ENCODE peak calls at places on chromosome 12, in eight cellular contexts. One of them, this sample, is unnamed. For H3K36me3, the result is how much of the 10 kb centered on the place peaks cover.

GRCh38 chr12:59004466-59004865 is 84.2 kb upstream of the LRIG3 start:
- DNase-seq in OCI-LY7: no peak
- DNase-seq in mesenchymal stem cell: no peak
- DNase-seq in H1: no peak
- DNase-seq in Panc1: no peak
- DNase-seq in aorta: no peak
- DNase-seq in fibroblast of lung: no peak
- DNase-seq in PC-3: no peak
- DNase-seq in this sample: no peak

GRCh38 chr12:111099186-111099585 is 178.8 kb upstream of the MYL2 start:
- DNase-seq in OCI-LY7: peak
- DNase-seq in mesenchymal stem cell: no peak
- DNase-seq in H1: no peak
- DNase-seq in Panc1: no peak
- DNase-seq in aorta: no peak
- DNase-seq in fibroblast of lung: no peak
- DNase-seq in PC-3: no peak
- DNase-seq in this sample: no peak

GRCh38 chr12:117622741-117623140 is 261.3 kb upstream of the NOS1 start:
- DNase-seq in OCI-LY7: no peak
- DNase-seq in mesenchymal stem cell: no peak
- DNase-seq in H1: no peak
- DNase-seq in Panc1: no peak
- DNase-seq in aorta: no peak
- DNase-seq in fibroblast of lung: peak
- DNase-seq in PC-3: peak
- DNase-seq in this sample: no peak

GRCh38 chr12:124954771-124955170 is 34.2 kb downstream of the DHX37 start:
- DNase-seq in OCI-LY7: no peak
- DNase-seq in mesenchymal stem cell: no peak
- DNase-seq in H1: no peak
- DNase-seq in Panc1: no peak
- DNase-seq in aorta: no peak
- DNase-seq in fibroblast of lung: no peak
- DNase-seq in PC-3: no peak
- DNase-seq in this sample: no peak

GRCh38 chr12:81208193-81208946 is 130.5 kb downstream of the ACSS3 start:
- DNase-seq in OCI-LY7: no peak
- DNase-seq in mesenchymal stem cell: peak
- DNase-seq in H1: no peak
- DNase-seq in Panc1: no peak
- DNase-seq in aorta: no peak
- DNase-seq in fibroblast of lung: no peak
- DNase-seq in PC-3: no peak
- DNase-seq in this sample: no peak

GRCh38 chr12:66698558-66698957 is 19.7 kb upstream of the GRIP1 start:
- DNase-seq in OCI-LY7: no peak
- DNase-seq in mesenchymal stem cell: no peak
- DNase-seq in H1: no peak
- DNase-seq in Panc1: no peak
- DNase-seq in aorta: no peak
- DNase-seq in fibroblast of lung: no peak
- DNase-seq in PC-3: no peak
- DNase-seq in this sample: no peak

GRCh38 chr12:14771651-14772137 is 31.6 kb downstream of the WBP11 start:
- DNase-seq in OCI-LY7: peak
- DNase-seq in mesenchymal stem cell: peak
- DNase-seq in H1: no peak
- DNase-seq in Panc1: no peak
- DNase-seq in aorta: no peak
- DNase-seq in fibroblast of lung: no peak
- DNase-seq in PC-3: no peak
- DNase-seq in this sample: no peak

GRCh38 chr12:2154050-2154449 is 101.3 kb downstream of the CACNA1C start:
- DNase-seq in OCI-LY7: no peak
- DNase-seq in mesenchymal stem cell: peak
- DNase-seq in H1: no peak
- DNase-seq in Panc1: no peak
- DNase-seq in aorta: no peak
- DNase-seq in fibroblast of lung: peak
- DNase-seq in PC-3: no peak
- DNase-seq in this sample: no peak

GRCh38 chr12:108572166-108572790 is 9.9 kb downstream of the ISCU start:
- DNase-seq in OCI-LY7: peak
- DNase-seq in mesenchymal stem cell: no peak
- DNase-seq in H1: peak
- DNase-seq in Panc1: no peak
- DNase-seq in aorta: no peak
- DNase-seq in fibroblast of lung: peak
- DNase-seq in PC-3: peak
- DNase-seq in this sample: no peak

GRCh38 chr12:116434155-116435065 is 124.8 kb upstream of the MAP1LC3B2 start:
- DNase-seq in OCI-LY7: no peak
- DNase-seq in mesenchymal stem cell: peak
- DNase-seq in H1: peak
- DNase-seq in Panc1: no peak
- DNase-seq in aorta: peak
- DNase-seq in fibroblast of lung: peak
- DNase-seq in PC-3: peak
- DNase-seq in this sample: no peak

GRCh38 chr12:62732861-62733427 is 202.0 kb downstream of the PPM1H start:
- DNase-seq in OCI-LY7: no peak
- DNase-seq in mesenchymal stem cell: peak
- DNase-seq in H1: no peak
- DNase-seq in Panc1: no peak
- DNase-seq in aorta: no peak
- DNase-seq in fibroblast of lung: peak
- DNase-seq in PC-3: peak
- DNase-seq in this sample: no peak

GRCh38 chr12:40338071-40338470 is 113.3 kb downstream of the LRRK2 start:
- DNase-seq in OCI-LY7: no peak
- DNase-seq in mesenchymal stem cell: no peak
- DNase-seq in H1: no peak
- DNase-seq in Panc1: no peak
- DNase-seq in aorta: no peak
- DNase-seq in fibroblast of lung: no peak
- DNase-seq in PC-3: no peak
- DNase-seq in this sample: no peak

GRCh38 chr12:14824012-14824634 is 10.1 kb upstream of the SMCO3 start:
- DNase-seq in OCI-LY7: no peak
- DNase-seq in mesenchymal stem cell: no peak
- DNase-seq in H1: no peak
- DNase-seq in Panc1: no peak
- DNase-seq in aorta: no peak
- DNase-seq in fibroblast of lung: peak
- DNase-seq in PC-3: no peak
- DNase-seq in this sample: no peak

GRCh38 chr12:100798799-100799198 is 4.2 kb downstream of the ANO4 start:
- DNase-seq in OCI-LY7: no peak
- DNase-seq in mesenchymal stem cell: peak
- DNase-seq in H1: no peak
- DNase-seq in Panc1: no peak
- DNase-seq in aorta: no peak
- DNase-seq in fibroblast of lung: peak
- DNase-seq in PC-3: no peak
- DNase-seq in this sample: no peak

GRCh38 chr12:25241171-25242020 is 9.3 kb downstream of the KRAS start:
- DNase-seq in OCI-LY7: peak
- DNase-seq in mesenchymal stem cell: peak
- DNase-seq in H1: no peak
- DNase-seq in Panc1: peak
- DNase-seq in aorta: no peak
- DNase-seq in fibroblast of lung: peak
- DNase-seq in PC-3: peak
- DNase-seq in this sample: no peak

GRCh38 chr12:103799504-103800251 is 41.4 kb downstream of the NT5DC3 start:
- DNase-seq in OCI-LY7: no peak
- DNase-seq in mesenchymal stem cell: peak
- DNase-seq in H1: no peak
- DNase-seq in Panc1: no peak
- DNase-seq in aorta: no peak
- DNase-seq in fibroblast of lung: peak
- DNase-seq in PC-3: peak
- DNase-seq in this sample: no peak

GRCh38 chr12:53286448-53286847 is 8.9 kb upstream of the PFDN5 start:
- DNase-seq in OCI-LY7: no peak
- DNase-seq in mesenchymal stem cell: no peak
- DNase-seq in H1: no peak
- DNase-seq in Panc1: no peak
- DNase-seq in aorta: no peak
- DNase-seq in fibroblast of lung: no peak
- DNase-seq in PC-3: no peak
- DNase-seq in this sample: no peak
- H3K36me3 ChIP-seq in OCI-LY7: half or more
- H3K36me3 ChIP-seq in mesenchymal stem cell: under half
- H3K36me3 ChIP-seq in H1: under half
- H3K36me3 ChIP-seq in Panc1: under half
- H3K36me3 ChIP-seq in aorta: under half
- H3K36me3 ChIP-seq in fibroblast of lung: under half
- H3K36me3 ChIP-seq in PC-3: under half
- H3K36me3 ChIP-seq in this sample: under half

GRCh38 chr12:86230516-86231146 is 25.6 kb downstream of the MGAT4C start:
- DNase-seq in OCI-LY7: no peak
- DNase-seq in mesenchymal stem cell: peak
- DNase-seq in H1: no peak
- DNase-seq in Panc1: peak
- DNase-seq in aorta: no peak
- DNase-seq in fibroblast of lung: peak
- DNase-seq in PC-3: peak
- DNase-seq in this sample: no peak

GRCh38 chr12:86233126-86233525 is 23.1 kb downstream of the MGAT4C start:
- DNase-seq in OCI-LY7: no peak
- DNase-seq in mesenchymal stem cell: peak
- DNase-seq in H1: no peak
- DNase-seq in Panc1: no peak
- DNase-seq in aorta: no peak
- DNase-seq in fibroblast of lung: peak
- DNase-seq in PC-3: peak
- DNase-seq in this sample: no peak

GRCh38 chr12:86226481-86226880 is 29.7 kb downstream of the MGAT4C start:
- DNase-seq in OCI-LY7: no peak
- DNase-seq in mesenchymal stem cell: no peak
- DNase-seq in H1: no peak
- DNase-seq in Panc1: no peak
- DNase-seq in aorta: no peak
- DNase-seq in fibroblast of lung: no peak
- DNase-seq in PC-3: no peak
- DNase-seq in this sample: no peak

GRCh38 chr12:86229772-86230171 is 26.4 kb downstream of the MGAT4C start:
- DNase-seq in OCI-LY7: no peak
- DNase-seq in mesenchymal stem cell: no peak
- DNase-seq in H1: no peak
- DNase-seq in Panc1: no peak
- DNase-seq in aorta: no peak
- DNase-seq in fibroblast of lung: no peak
- DNase-seq in PC-3: no peak
- DNase-seq in this sample: no peak

GRCh38 chr12:86228656-86229055 is 27.5 kb downstream of the MGAT4C start:
- DNase-seq in OCI-LY7: no peak
- DNase-seq in mesenchymal stem cell: no peak
- DNase-seq in H1: no peak
- DNase-seq in Panc1: no peak
- DNase-seq in aorta: no peak
- DNase-seq in fibroblast of lung: peak
- DNase-seq in PC-3: no peak
- DNase-seq in this sample: no peak
- H3K4me3 ChIP-seq in OCI-LY7: no peak
- H3K4me3 ChIP-seq in mesenchymal stem cell: no peak
- H3K4me3 ChIP-seq in H1: no peak
- H3K4me3 ChIP-seq in Panc1: no peak
- H3K4me3 ChIP-seq in aorta: no peak
- H3K4me3 ChIP-seq in fibroblast of lung: no peak
- H3K4me3 ChIP-seq in PC-3: no peak
- H3K4me3 ChIP-seq in this sample: no peak

DNA sequence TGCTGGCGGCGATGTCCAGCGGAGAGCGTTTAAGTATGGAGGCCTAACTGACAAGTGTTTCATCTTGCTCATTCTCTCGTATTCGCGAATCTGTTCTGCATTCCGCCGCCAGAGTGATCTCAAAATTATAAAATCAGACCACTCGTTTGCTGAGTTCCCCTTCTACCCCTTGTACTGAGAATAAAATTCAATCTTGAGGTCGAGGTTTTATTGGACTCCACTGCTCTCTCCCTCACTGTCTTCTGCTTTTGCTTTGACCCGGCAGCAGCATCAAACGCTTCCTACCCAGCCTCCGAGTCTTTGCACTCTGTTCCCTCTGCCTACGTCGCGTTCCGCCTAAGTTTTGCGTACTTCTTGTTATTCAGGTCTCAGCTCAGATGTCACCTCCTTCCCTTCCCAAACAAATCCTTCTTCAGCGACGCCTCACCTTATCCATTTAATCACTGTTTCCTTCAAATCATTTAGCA is 462 bp downstream of the KNTC1 start:
- DNase-seq in OCI-LY7: peak
- DNase-seq in mesenchymal stem cell: no peak
- DNase-seq in H1: no peak
- DNase-seq in Panc1: no peak
- DNase-seq in aorta: no peak
- DNase-seq in fibroblast of lung: peak
- DNase-seq in PC-3: peak
- DNase-seq in this sample: no peak
- H3K27ac ChIP-seq in OCI-LY7: peak
- H3K27ac ChIP-seq in mesenchymal stem cell: peak
- H3K27ac ChIP-seq in H1: peak
- H3K27ac ChIP-seq in Panc1: peak
- H3K27ac ChIP-seq in aorta: peak
- H3K27ac ChIP-seq in fibroblast of lung: peak
- H3K27ac ChIP-seq in PC-3: peak
- H3K27ac ChIP-seq in this sample: peak

GRCh38 chr12:121439715-121440114 is 39.8 kb downstream of the RNF34 start:
- DNase-seq in OCI-LY7: no peak
- DNase-seq in mesenchymal stem cell: no peak
- DNase-seq in H1: no peak
- DNase-seq in Panc1: no peak
- DNase-seq in aorta: no peak
- DNase-seq in fibroblast of lung: no peak
- DNase-seq in PC-3: no peak
- DNase-seq in this sample: no peak

GRCh38 chr12:121441555-121441954 is 41.6 kb downstream of the RNF34 start:
- DNase-seq in OCI-LY7: no peak
- DNase-seq in mesenchymal stem cell: no peak
- DNase-seq in H1: peak
- DNase-seq in Panc1: no peak
- DNase-seq in aorta: no peak
- DNase-seq in fibroblast of lung: no peak
- DNase-seq in PC-3: peak
- DNase-seq in this sample: no peak

GRCh38 chr12:121442028-121442948 is 42.4 kb downstream of the RNF34 start:
- DNase-seq in OCI-LY7: no peak
- DNase-seq in mesenchymal stem cell: no peak
- DNase-seq in H1: no peak
- DNase-seq in Panc1: no peak
- DNase-seq in aorta: no peak
- DNase-seq in fibroblast of lung: no peak
- DNase-seq in PC-3: no peak
- DNase-seq in this sample: no peak

GRCh38 chr12:121438905-121439304 is 39.0 kb downstream of the RNF34 start:
- DNase-seq in OCI-LY7: no peak
- DNase-seq in mesenchymal stem cell: no peak
- DNase-seq in H1: no peak
- DNase-seq in Panc1: no peak
- DNase-seq in aorta: no peak
- DNase-seq in fibroblast of lung: no peak
- DNase-seq in PC-3: no peak
- DNase-seq in this sample: no peak

GRCh38 chr12:121440768-121441167 is 40.9 kb downstream of the RNF34 start:
- DNase-seq in OCI-LY7: no peak
- DNase-seq in mesenchymal stem cell: no peak
- DNase-seq in H1: no peak
- DNase-seq in Panc1: no peak
- DNase-seq in aorta: no peak
- DNase-seq in fibroblast of lung: no peak
- DNase-seq in PC-3: no peak
- DNase-seq in this sample: no peak
- H3K36me3 ChIP-seq in OCI-LY7: half or more
- H3K36me3 ChIP-seq in mesenchymal stem cell: half or more
- H3K36me3 ChIP-seq in H1: under half
- H3K36me3 ChIP-seq in Panc1: under half
- H3K36me3 ChIP-seq in aorta: under half
- H3K36me3 ChIP-seq in fibroblast of lung: under half
- H3K36me3 ChIP-seq in PC-3: half or more
- H3K36me3 ChIP-seq in this sample: under half

This sample was measured in esophagus squamous epithelium.